ENCODE peak calls at places on chromosomes 3 and 15, in six cellular contexts. H is HepG2, U is A549, E is IMR-90, V is astrocyte, G is hepatocyte. Y is an unnamed sample.

GRCh38 chr3:169811606-169812123 is 1.0 kb upstream of the LRRIQ4 start:
- DNase-seq in E (peak; percentile 91), V (peak; percentile 67), U (no peak), H (no peak), G (peak; percentile 30), Y (peak; percentile 81)

GRCh38 chr15:88704791-88705768 is 66.3 kb downstream of the ISG20 start:
- DNase-seq in U (no peak), V (peak; percentile 42), E (no peak), H (no peak), G (peak; percentile 72), Y (peak; percentile 87)

GRCh38 chr15:36501063-36501678 is 78.3 kb upstream of the CDIN1 start:
- DNase-seq in V (peak; percentile 63), G (peak; percentile 71), U (peak; percentile 13), E (peak; percentile 79), H (peak; percentile 74), Y (no peak)

GRCh38 chr3:51975857-51976549 is 1.1 kb downstream of the ABHD14A start:
- DNase-seq in G (peak; percentile 87), E (peak; percentile 64), V (peak; percentile 56), H (peak; percentile 50), U (no peak), Y (peak; percentile 91)

GRCh38 chr15:88391006-88391405 is 76.2 kb downstream of the MRPL46 start:
- DNase-seq in E (no peak), U (no peak), V (no peak), H (no peak), G (no peak), Y (no peak)

GRCh38 chr3:45799586-45799985 is 3.2 kb upstream of the SLC6A20 start:
- DNase-seq in V (no peak), U (no peak), E (no peak), H (no peak), G (no peak), Y (no peak)

GRCh38 chr3:66004244-66004643 is 34.5 kb downstream of the MAGI1 start:
- DNase-seq in H (no peak), E (no peak), U (no peak), V (no peak), G (no peak), Y (no peak)

GRCh38 chr3:45302470-45302869 is 76.4 kb upstream of the TMEM158 start:
- DNase-seq in H (no peak), V (no peak), U (no peak), E (no peak), G (no peak), Y (no peak)

GRCh38 chr3:82294609-82295008 is 533.2 kb upstream of the GBE1 start:
- DNase-seq in G (no peak), U (no peak), H (no peak), E (no peak), V (no peak), Y (no peak)

GRCh38 chr3:16048435-16049318 is 125.8 kb upstream of the GALNT15 start:
- DNase-seq in H (peak; percentile 72), V (no peak), U (peak; percentile 80), G (peak; percentile 84), E (peak; percentile 81), Y (peak; percentile 87)

GRCh38 chr3:10594915-10595314 is 89.5 kb upstream of the ATP2B2 start:
- DNase-seq in U (peak; percentile 54), H (peak; percentile 56), E (peak; percentile 53), V (peak; percentile 55), G (peak; percentile 81), Y (peak; percentile 89)

GRCh38 chr3:158845748-158846350 is 44.0 kb downstream of the MFSD1 start:
- DNase-seq in U (peak; percentile 50), E (no peak), G (peak; percentile 62), V (peak; percentile 10), H (peak; percentile 41), Y (no peak)

GRCh38 chr3:116743062-116743461 is 33.5 kb downstream of the TUSC7 start:
- DNase-seq in V (no peak), G (no peak), U (no peak), H (no peak), E (no peak), Y (no peak)

GRCh38 chr3:39104961-39105686 is 2.3 kb downstream of the GORASP1 start:
- DNase-seq in E (no peak), H (no peak), V (no peak), U (no peak), G (no peak), Y (peak; percentile 30)

GRCh38 chr15:75872400-75872990 is 29.2 kb downstream of the UBE2Q2 start:
- DNase-seq in U (no peak), E (no peak), H (no peak), V (no peak), G (no peak), Y (no peak)

GRCh38 chr3:136250862-136251460 is 821 bp downstream of the PCCB start:
- DNase-seq in G (peak; percentile 19), V (peak; percentile 43), H (peak; percentile 64), U (no peak), E (peak; percentile 47), Y (peak; percentile 68)

GRCh38 chr15:40984963-40985362 is 31.7 kb downstream of the CHAC1 start:
- DNase-seq in V (peak; percentile 94), G (no peak), H (no peak), U (no peak), E (peak; percentile 97), Y (peak; percentile 81)

GRCh38 chr15:97993310-97993738 is 32.8 kb downstream of the ARRDC4 start:
- DNase-seq in V (no peak), H (no peak), E (no peak), U (no peak), G (peak; percentile 35), Y (no peak)

GRCh38 chr3:32313723-32314473 is 75.4 kb downstream of the CMTM8 start:
- DNase-seq in H (no peak), U (no peak), E (peak; percentile 3), V (peak; percentile 37), G (peak; percentile 39), Y (peak; percentile 55)

GRCh38 chr15:67130673-67131601 is 65.5 kb downstream of the SMAD3 start:
- DNase-seq in G (no peak), H (no peak), U (no peak), V (no peak), E (peak; percentile 80), Y (no peak)

DNA sequence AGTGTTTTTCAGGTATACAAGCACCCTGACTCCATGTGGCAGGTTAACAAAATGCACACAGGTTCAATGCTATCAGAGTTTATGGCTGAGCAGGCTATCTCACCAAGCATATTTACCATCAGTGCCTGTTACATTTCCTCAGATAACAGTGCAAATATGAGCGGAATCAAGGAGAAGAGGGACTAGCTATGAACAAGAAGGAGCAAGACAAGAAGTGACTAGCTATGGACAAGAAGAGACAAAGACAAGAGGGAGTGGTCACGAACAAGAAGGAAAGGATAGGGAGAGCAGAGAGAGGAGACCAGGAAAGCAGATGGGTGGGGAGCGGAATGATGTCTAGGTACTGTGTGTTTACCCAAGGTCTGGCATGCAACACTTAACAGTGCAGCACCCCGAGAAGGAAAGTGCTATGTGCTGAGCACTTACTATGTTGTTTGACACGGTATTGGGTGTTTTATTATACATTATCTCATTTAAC is 8.6 kb downstream of the ILDR1 start:
- DNase-seq in U (no peak), H (no peak), V (no peak), G (peak; percentile 28), E (no peak), Y (no peak)
- H3K4me2 ChIP-seq in U (no peak overlapping the region), H (no peak overlapping the region), V (no peak overlapping the region), G (peak overlapping the region; percentile 6), E (no peak overlapping the region), Y (no peak overlapping the region)

DNA sequence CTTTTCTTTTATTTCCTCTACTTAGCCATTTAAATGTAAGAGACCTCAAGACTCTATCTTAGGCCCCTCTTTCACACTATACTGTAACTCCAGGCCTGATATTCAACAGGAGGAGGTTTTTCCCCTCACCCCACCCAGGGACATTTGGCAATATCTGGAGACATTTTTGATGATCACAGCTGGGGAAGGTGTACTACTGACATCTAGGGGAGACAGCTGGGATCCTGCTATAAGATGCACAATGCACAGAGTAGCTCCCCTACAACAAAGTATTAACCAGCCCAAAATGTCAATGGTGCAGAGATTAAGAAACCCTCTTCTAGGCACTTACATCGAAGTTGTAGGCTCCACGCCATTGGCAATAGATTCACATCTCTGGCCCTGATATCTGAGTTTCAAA is 517.5 kb upstream of the UBE2E2 start:
- DNase-seq in E (no peak), H (peak; percentile 4), U (no peak), V (no peak), G (peak; percentile 30), Y (no peak)
- TF ChIP-seq CTCF in E (no peak), H (peak; percentile 32), U (no peak), V (no peak), G (peak; percentile 49), Y (peak; percentile 10)

GRCh38 chr3:23099021-23099420 is 104.1 kb upstream of the UBE2E2 start:
- DNase-seq in E (no peak), G (no peak), H (no peak), U (no peak), V (no peak), Y (no peak)

GRCh38 chr3:23094890-23095462 is 108.2 kb upstream of the UBE2E2 start:
- DNase-seq in G (peak; percentile 28), E (peak; percentile 7), H (peak; percentile 28), V (peak; percentile 77), U (peak; percentile 68), Y (no peak)

GRCh38 chr3:23099677-23100076 is 103.5 kb upstream of the UBE2E2 start:
- DNase-seq in E (no peak), U (no peak), H (no peak), G (no peak), V (no peak), Y (no peak)

GRCh38 chr3:23096041-23096440 is 107.1 kb upstream of the UBE2E2 start:
- DNase-seq in U (no peak), E (no peak), H (no peak), G (no peak), V (no peak), Y (no peak)

DNA sequence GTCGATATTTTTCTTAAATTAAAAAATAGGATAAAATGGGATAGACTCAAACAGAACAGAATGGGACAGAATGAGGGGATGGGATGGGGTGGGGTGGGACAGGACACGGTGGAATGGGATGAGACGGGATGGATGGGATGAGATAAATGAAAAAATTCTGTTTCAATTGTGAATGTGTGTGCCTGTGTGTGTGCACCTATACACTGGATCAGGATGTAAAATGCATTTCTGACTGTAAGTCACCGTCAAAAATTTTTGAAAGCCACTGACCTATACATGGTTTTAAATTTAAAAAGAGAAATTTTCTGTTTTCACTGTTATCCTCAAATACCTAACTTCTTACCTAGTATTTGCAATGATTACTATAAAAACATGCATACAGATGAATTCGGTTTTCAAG is 108.7 kb upstream of the UBE2E2 start:
- DNase-seq in G (no peak), E (no peak), H (no peak), V (no peak), U (no peak), Y (no peak)
- H3K4me2 ChIP-seq in G (no peak overlapping the region), E (no peak overlapping the region), H (no peak overlapping the region), V (no peak overlapping the region), U (no peak overlapping the region), Y (no peak overlapping the region)

DNA sequence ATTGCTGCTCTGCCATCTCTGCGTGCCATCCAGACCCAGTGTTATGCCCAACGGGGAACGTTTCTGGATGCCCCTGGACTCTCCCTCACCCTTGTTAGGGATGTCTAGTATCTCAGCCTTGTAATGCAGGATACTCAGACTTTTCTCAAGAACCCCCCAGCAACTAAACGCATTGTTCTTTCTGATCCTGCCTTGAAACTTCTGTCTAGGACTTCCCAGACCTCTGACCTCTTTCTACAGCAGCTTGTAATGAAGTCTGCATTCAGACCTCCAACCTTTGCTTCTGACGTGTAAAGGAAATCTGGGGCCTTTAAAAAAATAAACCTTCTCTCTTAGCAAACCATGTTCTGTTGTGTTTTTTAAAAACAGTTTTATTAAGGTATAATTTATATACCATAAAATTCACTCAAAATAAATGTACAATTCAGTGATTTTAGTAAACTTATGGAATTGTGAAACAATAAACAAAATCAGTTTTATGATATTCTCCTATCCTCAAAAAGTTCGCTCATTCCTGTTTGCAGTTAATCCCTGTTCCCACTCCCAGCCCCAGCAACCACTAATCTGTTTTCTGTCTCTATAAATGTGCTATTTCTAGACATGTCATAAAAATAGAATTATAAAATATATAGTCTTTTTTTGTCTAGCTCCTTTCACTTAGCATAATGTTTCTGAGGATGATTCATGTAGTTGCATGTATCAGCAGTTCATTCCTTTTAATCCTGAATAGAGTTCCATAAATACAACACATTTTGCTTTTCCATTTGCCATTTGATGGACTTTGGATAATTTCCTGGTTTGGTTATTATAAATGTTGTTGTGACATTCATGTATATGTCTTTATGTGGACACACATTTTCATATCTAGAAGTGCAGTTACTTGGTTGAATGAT is 139.8 kb downstream of the KCNAB1 start:
- DNase-seq in G (no peak), V (no peak), H (no peak), U (no peak), E (no peak), Y (no peak)
- TF ChIP-seq CTCF in G (no peak), V (no peak), H (no peak), U (no peak), E (no peak), Y (no peak)

Y was measured in osteoblast.